ENCODE peak calls at places on chromosomes 5 and 9, in four cellular contexts. One of them, this sample, is unnamed.

GRCh38 chr5:149957855-149958254 is 2.7 kb upstream of the SLC26A2 start:
- DNase-seq in pancreas: no peak
- DNase-seq in IMR-90: no peak
- DNase-seq in prostate gland: no peak
- DNase-seq in this sample: no peak

GRCh38 chr5:140214831-140215230 is 39.8 kb downstream of the CYSTM1 start:
- DNase-seq in pancreas: peak
- DNase-seq in IMR-90: peak
- DNase-seq in prostate gland: no peak
- DNase-seq in this sample: no peak

GRCh38 chr5:82748688-82749091 is 328.5 kb downstream of the TMEM167A start:
- DNase-seq in pancreas: no peak
- DNase-seq in IMR-90: no peak
- DNase-seq in prostate gland: no peak
- DNase-seq in this sample: no peak

GRCh38 chr9:94705162-94705712 is 21.3 kb upstream of the AOPEP start:
- DNase-seq in pancreas: no peak
- DNase-seq in IMR-90: no peak
- DNase-seq in prostate gland: no peak
- DNase-seq in this sample: no peak

GRCh38 chr9:107547772-107548297 is 58.3 kb upstream of the KLF4 start:
- DNase-seq in pancreas: no peak
- DNase-seq in IMR-90: no peak
- DNase-seq in prostate gland: no peak
- DNase-seq in this sample: no peak

GRCh38 chr5:99019254-99019653 is 90.4 kb upstream of the CHD1 start:
- DNase-seq in pancreas: no peak
- DNase-seq in IMR-90: no peak
- DNase-seq in prostate gland: no peak
- DNase-seq in this sample: no peak

GRCh38 chr5:39464096-39464495 is 39.3 kb upstream of the DAB2 start:
- DNase-seq in pancreas: no peak
- DNase-seq in IMR-90: no peak
- DNase-seq in prostate gland: no peak
- DNase-seq in this sample: no peak

GRCh38 chr5:9536717-9537116 is 9.2 kb downstream of the SEMA5A start:
- DNase-seq in pancreas: no peak
- DNase-seq in IMR-90: no peak
- DNase-seq in prostate gland: no peak
- DNase-seq in this sample: no peak

GRCh38 chr5:168313596-168314204 is 22.3 kb downstream of the WWC1 start:
- DNase-seq in pancreas: no peak
- DNase-seq in IMR-90: no peak
- DNase-seq in prostate gland: no peak
- DNase-seq in this sample: no peak

GRCh38 chr5:180391276-180391675 is 38.1 kb upstream of the GFPT2 start:
- DNase-seq in pancreas: no peak
- DNase-seq in IMR-90: no peak
- DNase-seq in prostate gland: no peak
- DNase-seq in this sample: no peak

GRCh38 chr5:99901972-99902371 is 633.2 kb upstream of the FAM174A start:
- DNase-seq in pancreas: no peak
- DNase-seq in IMR-90: no peak
- DNase-seq in prostate gland: no peak
- DNase-seq in this sample: no peak

GRCh38 chr5:180353226-180353962 is at the start of gene GFPT2:
- DNase-seq in pancreas: peak
- DNase-seq in IMR-90: peak
- DNase-seq in prostate gland: peak
- DNase-seq in this sample: peak

GRCh38 chr5:140632366-140633080 is 452 bp downstream of the CD14 start:
- DNase-seq in pancreas: peak
- DNase-seq in IMR-90: peak
- DNase-seq in prostate gland: peak
- DNase-seq in this sample: peak

GRCh38 chr9:18976368-18977238 is 56.4 kb downstream of the SAXO1 start:
- DNase-seq in pancreas: no peak
- DNase-seq in IMR-90: peak
- DNase-seq in prostate gland: no peak
- DNase-seq in this sample: no peak

GRCh38 chr5:142915840-142916424 is 145.8 kb downstream of the ARHGAP26 start:
- DNase-seq in pancreas: peak
- DNase-seq in IMR-90: peak
- DNase-seq in prostate gland: peak
- DNase-seq in this sample: no peak

GRCh38 chr5:93990504-93991085 is 249.2 kb upstream of the POU5F2 start:
- DNase-seq in pancreas: no peak
- DNase-seq in IMR-90: peak
- DNase-seq in prostate gland: no peak
- DNase-seq in this sample: no peak

GRCh38 chr5:151180291-151180690 is 22.7 kb upstream of the ANXA6 start:
- DNase-seq in pancreas: no peak
- DNase-seq in IMR-90: no peak
- DNase-seq in prostate gland: no peak
- DNase-seq in this sample: no peak

GRCh38 chr5:136769900-136770684 is 404.7 kb upstream of the TRPC7 start:
- DNase-seq in pancreas: peak
- DNase-seq in IMR-90: peak
- DNase-seq in prostate gland: peak
- DNase-seq in this sample: peak

GRCh38 chr5:172051643-172052362 is 45.4 kb upstream of the FBXW11 start:
- DNase-seq in pancreas: no peak
- DNase-seq in IMR-90: no peak
- DNase-seq in prostate gland: no peak
- DNase-seq in this sample: no peak

GRCh38 chr9:119487118-119487827 is 118.0 kb upstream of the BRINP1 start:
- DNase-seq in pancreas: no peak
- DNase-seq in IMR-90: no peak
- DNase-seq in prostate gland: no peak
- DNase-seq in this sample: no peak

GRCh38 chr5:132385321-132386105 is 16.0 kb downstream of the SLC22A5 start:
- DNase-seq in pancreas: no peak
- DNase-seq in IMR-90: peak
- DNase-seq in prostate gland: peak
- DNase-seq in this sample: peak

GRCh38 chr5:159735749-159736660 is 180.3 kb upstream of the ADRA1B start:
- DNase-seq in pancreas: no peak
- DNase-seq in IMR-90: no peak
- DNase-seq in prostate gland: no peak
- DNase-seq in this sample: no peak

GRCh38 chr9:25481377-25481776 is 196.9 kb downstream of the TUSC1 start:
- DNase-seq in pancreas: no peak
- DNase-seq in IMR-90: no peak
- DNase-seq in prostate gland: no peak
- DNase-seq in this sample: no peak

GRCh38 chr5:116035123-116035522 is 2.9 kb downstream of the ARL14EPL start:
- DNase-seq in pancreas: no peak
- DNase-seq in IMR-90: no peak
- DNase-seq in prostate gland: no peak
- DNase-seq in this sample: no peak

DNA sequence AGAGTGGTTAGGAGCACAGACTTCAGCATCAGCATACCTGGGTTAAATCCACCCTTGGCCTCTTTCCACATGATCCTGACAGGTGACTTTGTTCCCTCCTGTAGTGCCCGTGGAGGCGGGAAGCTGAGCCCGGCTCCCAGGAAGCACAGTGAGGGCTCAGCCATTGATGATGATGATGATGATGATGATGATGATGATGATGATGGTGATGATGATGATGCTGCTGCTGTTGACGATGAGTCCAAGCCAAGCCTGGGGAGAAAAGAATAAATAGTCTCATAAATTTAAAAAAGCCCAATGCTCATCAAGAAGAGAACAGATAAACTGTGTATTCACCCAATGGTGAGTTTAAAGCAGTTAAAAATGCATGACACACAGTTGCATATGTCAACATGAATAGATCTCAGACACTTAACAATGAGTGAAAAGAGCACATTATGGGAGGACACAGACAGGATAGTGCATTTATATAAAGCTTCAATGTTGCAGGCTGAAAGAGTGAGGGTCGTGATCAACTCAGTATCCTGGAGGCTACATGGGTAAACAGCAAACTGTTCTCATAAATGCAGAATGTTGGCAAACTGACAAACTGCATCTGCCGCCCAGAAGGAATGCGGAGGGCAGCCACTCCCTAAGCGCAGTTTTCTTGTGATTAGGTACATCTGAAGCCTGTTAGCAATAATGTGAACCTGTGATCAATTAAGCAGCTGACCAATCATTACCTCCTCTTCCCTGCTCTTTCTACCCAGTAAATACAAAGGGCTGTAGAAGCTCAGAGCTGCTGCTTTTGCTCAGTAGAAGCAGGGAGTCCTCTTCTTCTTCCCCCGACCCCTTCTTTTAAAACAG is 11.7 kb upstream of the CFAP157 start:
- DNase-seq in pancreas: no peak
- DNase-seq in IMR-90: no peak
- DNase-seq in prostate gland: no peak
- DNase-seq in this sample: no peak
- H3K27ac ChIP-seq in pancreas: no peak
- H3K27ac ChIP-seq in IMR-90: no peak
- H3K27ac ChIP-seq in prostate gland: no peak
- H3K27ac ChIP-seq in this sample: no peak

GRCh38 chr9:137192859-137193258 is 4.4 kb downstream of the SSNA1 start:
- DNase-seq in pancreas: no peak
- DNase-seq in IMR-90: no peak
- DNase-seq in prostate gland: no peak
- DNase-seq in this sample: no peak

GRCh38 chr9:137193771-137194170 is 5.3 kb downstream of the SSNA1 start:
- DNase-seq in pancreas: no peak
- DNase-seq in IMR-90: no peak
- DNase-seq in prostate gland: no peak
- DNase-seq in this sample: no peak

GRCh38 chr9:137191691-137192447 is 3.4 kb downstream of the SSNA1 start:
- DNase-seq in pancreas: no peak
- DNase-seq in IMR-90: no peak
- DNase-seq in prostate gland: no peak
- DNase-seq in this sample: peak

GRCh38 chr9:137191245-137191644 is 2.8 kb downstream of the SSNA1 start:
- DNase-seq in pancreas: no peak
- DNase-seq in IMR-90: no peak
- DNase-seq in prostate gland: no peak
- DNase-seq in this sample: no peak

DNA sequence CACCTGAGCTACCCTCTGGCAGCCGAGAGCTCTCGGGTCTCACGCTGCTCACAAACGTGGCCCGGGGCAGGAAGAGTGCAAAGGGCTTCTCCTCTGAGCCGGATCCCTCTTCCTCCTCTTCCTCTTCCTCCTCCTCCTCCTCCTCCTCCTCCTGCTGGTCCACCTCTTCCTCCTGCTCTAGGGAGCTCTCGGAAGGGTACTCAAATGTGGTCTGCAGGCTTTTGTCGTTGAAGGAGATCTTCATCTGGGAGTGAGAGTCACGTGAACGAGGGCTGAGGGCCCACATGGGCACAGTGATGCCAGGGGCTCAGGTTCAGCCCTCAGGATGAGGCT is 3.9 kb downstream of the SSNA1 start:
- DNase-seq in pancreas: no peak
- DNase-seq in IMR-90: no peak
- DNase-seq in prostate gland: no peak
- DNase-seq in this sample: no peak
- H3K27ac ChIP-seq in pancreas: no peak
- H3K27ac ChIP-seq in IMR-90: no peak
- H3K27ac ChIP-seq in prostate gland: no peak
- H3K27ac ChIP-seq in this sample: peak

DNA sequence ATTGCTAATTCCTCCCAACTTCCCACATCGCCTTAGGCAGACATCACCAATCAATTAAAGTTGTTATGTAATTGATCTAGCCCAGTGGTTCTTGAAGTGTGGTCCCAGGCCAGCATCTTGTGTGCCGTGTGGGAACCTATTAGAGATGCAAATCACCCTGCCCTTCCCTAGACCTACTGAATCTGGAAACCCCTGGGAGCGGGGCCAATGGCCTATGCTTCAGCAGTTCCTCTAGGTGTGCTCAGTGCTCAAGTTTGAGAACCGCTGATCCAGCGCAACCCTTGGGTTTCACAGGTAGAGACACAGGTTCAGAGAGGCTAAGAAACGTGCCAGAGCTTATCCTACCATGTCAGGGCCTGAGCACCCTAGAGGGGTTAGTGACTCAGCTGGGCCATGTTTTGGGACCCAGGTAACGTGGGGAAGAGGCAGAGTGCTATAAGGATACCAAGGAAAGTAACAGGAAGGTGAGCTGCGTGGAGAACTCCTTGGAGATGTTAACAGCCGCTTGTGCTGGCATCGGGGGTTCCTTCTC is 4.4 kb downstream of the SLC34A1 start:
- DNase-seq in pancreas: no peak
- DNase-seq in IMR-90: no peak
- DNase-seq in prostate gland: no peak
- DNase-seq in this sample: no peak
- H3K27ac ChIP-seq in pancreas: no peak
- H3K27ac ChIP-seq in IMR-90: no peak
- H3K27ac ChIP-seq in prostate gland: peak
- H3K27ac ChIP-seq in this sample: no peak

DNA sequence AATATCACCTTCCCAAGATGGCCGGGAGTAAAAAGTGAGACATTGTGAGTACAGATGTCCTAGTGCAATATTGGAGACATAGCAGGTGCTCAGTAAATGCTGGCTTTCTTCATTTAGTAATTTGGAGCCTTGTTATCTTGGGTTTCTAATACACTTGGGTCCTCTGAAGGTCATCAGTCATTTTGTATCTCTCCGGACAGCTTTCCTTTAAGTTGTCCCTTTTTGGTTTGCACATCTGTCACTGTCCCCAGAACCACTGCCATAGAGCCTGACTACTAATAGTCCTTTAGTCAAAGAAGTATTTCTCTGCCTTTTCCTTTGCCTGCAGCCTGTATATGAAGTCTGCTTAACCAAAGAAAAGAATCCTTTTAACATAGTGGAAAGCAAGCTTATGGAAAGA is 7.8 kb upstream of the ANGPTL2 start:
- DNase-seq in pancreas: no peak
- DNase-seq in IMR-90: no peak
- DNase-seq in prostate gland: no peak
- DNase-seq in this sample: no peak
- H3K27ac ChIP-seq in pancreas: no peak
- H3K27ac ChIP-seq in IMR-90: no peak
- H3K27ac ChIP-seq in prostate gland: no peak
- H3K27ac ChIP-seq in this sample: peak

GRCh38 chr9:137558127-137558526 is 6.4 kb downstream of the MRPL41 start:
- DNase-seq in pancreas: no peak
- DNase-seq in IMR-90: no peak
- DNase-seq in prostate gland: no peak
- DNase-seq in this sample: no peak
- H3K27ac ChIP-seq in pancreas: no peak
- H3K27ac ChIP-seq in IMR-90: no peak
- H3K27ac ChIP-seq in prostate gland: no peak
- H3K27ac ChIP-seq in this sample: no peak

GRCh38 chr9:105503873-105504272 is 54.1 kb upstream of the FKTN start:
- DNase-seq in pancreas: no peak
- DNase-seq in IMR-90: peak
- DNase-seq in prostate gland: no peak
- DNase-seq in this sample: no peak
- H3K27ac ChIP-seq in pancreas: no peak
- H3K27ac ChIP-seq in IMR-90: no peak
- H3K27ac ChIP-seq in prostate gland: no peak
- H3K27ac ChIP-seq in this sample: no peak

This sample was measured in substantia nigra.